ENCODE peak calls at places on chromosomes 5 and 9, in four cellular contexts. R is effector CD4-positive, alpha-beta T cell; Q is HS-5; K is NCI-H774. M is an unnamed sample.

GRCh38 chr5:14739538-14739937 is 75.0 kb downstream of the OTULIN start:
- DNase-seq in R (no peak), Q (no peak), K (no peak), M (peak; percentile 70)

GRCh38 chr5:6780802-6781391 is 67.7 kb downstream of the TENT4A start:
- DNase-seq in R (no peak), Q (no peak), K (no peak), M (no peak)

GRCh38 chr5:36360311-36360710 is 58.6 kb upstream of the RANBP3L start:
- DNase-seq in R (no peak), Q (no peak), K (no peak), M (no peak)

GRCh38 chr5:157335534-157336422 is 69.9 kb downstream of the CYFIP2 start:
- DNase-seq in R (no peak), Q (peak; percentile 31), K (no peak), M (peak; percentile 38)

GRCh38 chr9:135376511-135377173 is 102.9 kb upstream of the PPP1R26 start:
- DNase-seq in R (no peak), Q (no peak), K (no peak), M (peak; percentile 90)

GRCh38 chr9:114506082-114506390 is 763 bp upstream of the WHRN start:
- DNase-seq in R (no peak), Q (no peak), K (no peak), M (no peak)

GRCh38 chr5:40260351-40260750 is 419.4 kb upstream of the PTGER4 start:
- DNase-seq in R (no peak), Q (no peak), K (no peak), M (no peak)

GRCh38 chr5:137205237-137205636 is 293.9 kb downstream of the SPOCK1 start:
- DNase-seq in R (no peak), Q (no peak), K (no peak), M (peak; percentile 22)

GRCh38 chr5:142883025-142883424 is 112.8 kb downstream of the ARHGAP26 start:
- DNase-seq in R (no peak), Q (no peak), K (no peak), M (peak; percentile 38)

GRCh38 chr5:132791026-132791425 is 14.0 kb upstream of the SEPTIN8 start:
- DNase-seq in R (no peak), Q (no peak), K (no peak), M (no peak)

GRCh38 chr9:137753192-137753765 is 124.3 kb upstream of the CACNA1B start:
- DNase-seq in R (no peak), Q (no peak), K (no peak), M (no peak)

GRCh38 chr5:172788771-172789686 is 18.0 kb upstream of the DUSP1 start:
- DNase-seq in R (no peak), Q (no peak), K (no peak), M (peak; percentile 22)

GRCh38 chr9:71822935-71823334 is 54.6 kb upstream of the CEMIP2 start:
- DNase-seq in R (no peak), Q (no peak), K (no peak), M (no peak)

GRCh38 chr5:79878721-79879336 is 112.2 kb downstream of the MTX3 start:
- DNase-seq in R (no peak), Q (no peak), K (no peak), M (no peak)

GRCh38 chr5:133731951-133732350 is 119.6 kb upstream of the FSTL4 start:
- DNase-seq in R (no peak), Q (no peak), K (no peak), M (no peak)

GRCh38 chr5:145237843-145238242 is 597.3 kb downstream of the PRELID2 start:
- DNase-seq in R (no peak), Q (no peak), K (peak; percentile 69), M (peak; percentile 28)

GRCh38 chr9:113522858-113523257 is 59.3 kb downstream of the RGS3 start:
- DNase-seq in R (no peak), Q (no peak), K (no peak), M (no peak)

GRCh38 chr5:73899055-73899454 is 273.1 kb downstream of the ARHGEF28 start:
- DNase-seq in R (no peak), Q (no peak), K (no peak), M (no peak)

GRCh38 chr5:172150514-172151425 is 37.3 kb downstream of the STK10 start:
- DNase-seq in R (no peak), Q (no peak), K (no peak), M (no peak)

GRCh38 chr9:16275795-16276624 is 594.5 kb downstream of the BNC2 start:
- DNase-seq in R (no peak), Q (no peak), K (no peak), M (peak; percentile 100)

GRCh38 chr5:60453186-60453976 is 246.6 kb downstream of the DEPDC1B start:
- DNase-seq in R (no peak), Q (no peak), K (no peak), M (no peak)

GRCh38 chr9:277595-278330 is 63.1 kb downstream of the DOCK8 start:
- DNase-seq in R (peak; percentile 9), Q (no peak), K (no peak), M (no peak)

GRCh38 chr9:97934321-97935115 is 3.5 kb downstream of the HEMGN start:
- DNase-seq in R (no peak), Q (no peak), K (no peak), M (no peak)

GRCh38 chr9:73154271-73154670 is 2.6 kb downstream of the ANXA1 start:
- DNase-seq in R (no peak), Q (no peak), K (no peak), M (no peak)

GRCh38 chr5:98510111-98510510 is 263.4 kb upstream of the RGMB start:
- DNase-seq in R (no peak), Q (no peak), K (no peak), M (no peak)

GRCh38 chr5:126939887-126940286 is 90.5 kb downstream of the MARCHF3 start:
- DNase-seq in R (no peak), Q (no peak), K (no peak), M (no peak)

GRCh38 chr5:145568581-145568980 is 266.6 kb downstream of the PRELID2 start:
- DNase-seq in R (no peak), Q (no peak), K (no peak), M (no peak)

GRCh38 chr5:149617760-149618306 is 36.5 kb downstream of the ARHGEF37 start:
- DNase-seq in R (no peak), Q (no peak), K (no peak), M (no peak)

GRCh38 chr9:69195681-69196080 is 21.6 kb downstream of the TJP2 start:
- DNase-seq in R (no peak), Q (no peak), K (no peak), M (no peak)

GRCh38 chr5:35794688-35795375 is 61.9 kb upstream of the IL7R start:
- DNase-seq in R (no peak), Q (no peak), K (no peak), M (no peak)

GRCh38 chr5:93433422-93433821 is 147.6 kb downstream of the NR2F1-AS1 start:
- DNase-seq in R (no peak), Q (peak; percentile 69), K (no peak), M (no peak)

GRCh38 chr5:90530736-90531487 is 1.5 kb upstream of the LYSMD3 start:
- DNase-seq in R (no peak), Q (no peak), K (no peak), M (no peak)

GRCh38 chr5:159132429-159133040 is 32.8 kb upstream of the EBF1 start:
- DNase-seq in R (no peak), Q (no peak), K (no peak), M (no peak)

GRCh38 chr9:105114318-105114717 is 130.1 kb upstream of the SLC44A1 start:
- DNase-seq in R (no peak), Q (no peak), K (no peak), M (no peak)

GRCh38 chr5:73709536-73710129 is 83.6 kb downstream of the ARHGEF28 start:
- DNase-seq in R (no peak), Q (peak; percentile 36), K (no peak), M (peak; percentile 41)

GRCh38 chr5:180297587-180298282 is 5.9 kb upstream of the MAPK9 start:
- DNase-seq in R (no peak), Q (no peak), K (no peak), M (no peak)

GRCh38 chr9:17116400-17116837 is 18.4 kb upstream of the CNTLN start:
- DNase-seq in R (no peak), Q (peak; percentile 34), K (peak; percentile 31), M (no peak)

M was measured in MG63.